ENCODE peak calls at places on chromosomes 11 and 22, in ten cellular contexts. D, O, F, R, T, Y, S, J, B and E are unnamed samples.
A peak's percentile ranks its signal among the peaks of the same experiment; 100 is the strongest.

GRCh38 chr11:77080643-77081210 is 14.0 kb downstream of the CAPN5 start:
- DNase-seq in B (no peak), T (no peak), O (peak; percentile 28), Y (no peak), J (peak; percentile 33), S (no peak), F (peak; percentile 51), D (no peak), R (peak; percentile 35), E (no peak)

GRCh38 chr22:32854351-32854804 is 52.9 kb downstream of the TIMP3 start:
- DNase-seq in S (no peak), D (no peak), F (no peak), Y (no peak), T (no peak), O (no peak), J (peak; percentile 33), R (no peak), B (no peak), E (no peak)

GRCh38 chr11:14891143-14892035 is 642 bp downstream of the CYP2R1 start:
- DNase-seq in R (peak; percentile 71), D (peak; percentile 93), T (peak; percentile 65), S (peak; percentile 91), B (peak; percentile 91), O (peak; percentile 95), F (peak; percentile 82), Y (peak; percentile 89), J (peak; percentile 87), E (peak; percentile 83)

GRCh38 chr11:120704256-120704750 is 192.8 kb downstream of the GRIK4 start:
- DNase-seq in R (no peak), D (no peak), T (no peak), Y (no peak), J (no peak), S (no peak), B (no peak), F (no peak), O (no peak), E (no peak)

GRCh38 chr11:66855574-66856495 is 1.0 kb upstream of the LRFN4 start:
- DNase-seq in J (peak; percentile 82), S (peak; percentile 90), F (peak; percentile 84), B (peak; percentile 85), R (peak; percentile 76), D (peak; percentile 91), Y (peak; percentile 96), T (peak; percentile 82), O (peak; percentile 98), E (peak; percentile 100)

GRCh38 chr11:71474771-71475483 is 21.9 kb downstream of the NADSYN1 start:
- DNase-seq in S (no peak), B (no peak), Y (peak; percentile 80), D (no peak), R (no peak), O (peak; percentile 56), J (no peak), F (no peak), T (no peak), E (no peak)

GRCh38 chr11:33624082-33624481 is 76.5 kb downstream of the C11orf91 start:
- DNase-seq in B (no peak), T (no peak), J (no peak), O (no peak), Y (no peak), F (no peak), S (no peak), R (no peak), D (no peak), E (no peak)

GRCh38 chr11:82191690-82192089 is 542.0 kb downstream of the FAM181B start:
- DNase-seq in S (peak; percentile 72), J (no peak), T (no peak), F (no peak), Y (no peak), B (no peak), D (no peak), R (no peak), O (peak; percentile 29), E (no peak)

GRCh38 chr11:65351511-65351910 is 3.0 kb upstream of the TIGD3 start:
- DNase-seq in D (no peak), O (peak; percentile 1), S (no peak), R (no peak), T (no peak), Y (no peak), J (no peak), F (no peak), B (no peak), E (no peak)

GRCh38 chr11:110982214-110982613 is 263.3 kb upstream of the POU2AF2 start:
- DNase-seq in S (no peak), F (no peak), D (no peak), B (no peak), R (no peak), T (no peak), J (no peak), O (no peak), Y (no peak), E (no peak)

GRCh38 chr22:20885017-20885556 is 26.3 kb downstream of the SNAP29 start:
- DNase-seq in O (no peak), R (no peak), S (no peak), F (no peak), J (no peak), B (no peak), D (no peak), Y (no peak), T (no peak), E (no peak)

GRCh38 chr11:130141561-130142341 is 17.8 kb upstream of the ST14 start:
- DNase-seq in O (no peak), R (no peak), B (no peak), T (no peak), Y (no peak), D (no peak), F (peak; percentile 35), S (no peak), J (peak; percentile 86), E (no peak)

GRCh38 chr22:43477966-43478365 is 66.2 kb downstream of the MPPED1 start:
- DNase-seq in F (no peak), S (no peak), R (no peak), Y (no peak), D (no peak), B (no peak), J (no peak), O (peak; percentile 41), T (no peak), E (no peak)

GRCh38 chr22:43475549-43476076 is 63.8 kb downstream of the MPPED1 start:
- DNase-seq in Y (no peak), D (no peak), S (no peak), B (no peak), F (no peak), R (no peak), J (no peak), O (no peak), T (no peak), E (no peak)

GRCh38 chr22:43476751-43477150 is 64.9 kb downstream of the MPPED1 start:
- DNase-seq in R (no peak), B (no peak), F (no peak), D (no peak), J (no peak), S (no peak), Y (no peak), T (no peak), O (peak; percentile 39), E (no peak)

GRCh38 chr22:43477151-43477725 is 65.4 kb downstream of the MPPED1 start:
- DNase-seq in R (no peak), O (peak; percentile 47), B (no peak), D (no peak), J (no peak), F (no peak), Y (peak; percentile 57), S (no peak), T (no peak), E (no peak)

GRCh38 chr22:43476341-43476740 is 64.5 kb downstream of the MPPED1 start:
- DNase-seq in Y (no peak), B (no peak), D (no peak), S (peak; percentile 58), J (no peak), F (no peak), R (no peak), T (no peak), O (peak; percentile 32), E (no peak)
- TF ChIP-seq CTCF in Y (no peak), B (no peak), D (no peak), S (peak; percentile 30), J (no peak), F (no peak), R (no peak), T (no peak), O (no peak), E (no peak)

GRCh38 chr22:17888855-17889254 is 114.6 kb upstream of the BID start:
- DNase-seq in S (no peak), B (peak; percentile 23), F (peak; percentile 47), O (no peak), J (no peak), Y (no peak), D (peak; percentile 14), T (no peak), R (peak; percentile 16), E (no peak)
- TF ChIP-seq CTCF in S (no peak), B (peak; percentile 50), F (peak; percentile 41), O (no peak), J (peak; percentile 27), Y (peak; percentile 71), D (no peak), T (peak; percentile 25), R (peak; percentile 78), E (no peak)

DNA sequence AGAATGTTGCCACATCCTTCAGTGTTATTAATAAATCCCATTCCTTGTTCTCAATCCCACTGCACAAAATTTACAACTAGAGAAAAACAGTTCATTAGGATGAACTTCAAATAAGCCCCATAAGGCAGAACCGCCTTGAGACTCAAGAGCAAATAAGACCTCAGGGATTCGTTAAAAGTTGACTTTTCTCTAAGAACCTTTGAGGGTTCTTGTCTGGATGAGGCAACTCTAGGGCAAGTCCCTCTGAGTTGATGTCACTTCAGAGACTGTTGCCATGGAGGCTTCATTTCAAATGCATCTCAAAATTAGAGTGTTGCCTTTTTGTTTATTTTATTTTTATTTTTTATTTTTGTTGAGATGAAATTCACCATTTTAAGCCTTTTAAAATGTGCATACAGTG is 19.8 kb upstream of the PANX3 start:
- DNase-seq in S (no peak), O (no peak), R (no peak), J (no peak), Y (no peak), F (no peak), T (no peak), D (no peak), B (no peak), E (no peak)
- TF ChIP-seq CTCF in S (no peak), O (no peak), R (no peak), J (no peak), Y (no peak), F (no peak), T (no peak), D (no peak), B (no peak), E (no peak)

DNA sequence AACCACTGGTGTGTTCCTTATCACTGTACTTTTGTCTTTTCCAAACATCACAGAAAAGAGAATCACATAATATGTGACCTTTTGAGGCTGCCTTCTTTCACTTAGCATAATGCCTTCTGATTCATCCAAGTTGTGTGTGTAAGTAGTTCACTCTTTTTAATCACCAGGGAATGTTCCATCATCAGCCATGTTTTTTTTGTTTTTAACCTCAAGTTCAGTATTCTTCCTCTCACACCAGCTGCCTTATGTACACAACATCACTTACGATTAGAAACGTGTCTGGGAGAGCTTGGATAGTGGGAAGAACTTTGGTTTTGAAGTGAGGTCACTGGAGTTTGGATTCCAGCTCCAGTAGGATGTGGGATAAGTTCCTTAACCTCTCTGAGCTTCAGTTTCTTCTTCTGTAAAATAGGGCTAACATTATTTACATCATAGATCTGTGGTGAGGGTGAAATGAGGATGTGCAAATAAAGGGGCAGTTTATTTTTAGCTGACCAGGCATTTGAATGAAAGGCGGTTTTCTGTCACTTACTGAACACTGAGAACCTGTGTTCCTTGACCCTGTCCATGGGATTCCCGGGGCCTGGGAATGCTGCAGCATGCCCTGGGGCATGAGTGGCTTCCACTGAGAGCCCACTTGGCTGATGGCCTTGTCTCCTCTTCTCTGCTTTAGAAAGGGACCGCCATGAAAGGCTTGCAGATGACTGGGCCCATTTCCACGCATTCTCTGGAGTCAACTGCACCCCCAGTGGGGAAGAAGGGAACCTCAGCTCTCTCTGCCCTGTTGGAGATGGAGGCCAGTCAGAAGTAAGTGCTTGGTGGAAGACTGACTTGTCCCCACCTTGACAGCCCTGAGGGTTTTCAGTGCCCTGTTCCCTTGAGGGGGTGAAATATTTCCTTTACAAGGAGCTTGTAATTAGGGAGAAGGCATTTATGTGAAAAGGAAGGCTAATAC is 92.6 kb downstream of the DEPDC5 start:
- DNase-seq in R (peak; percentile 68), O (no peak), S (no peak), F (peak; percentile 96), Y (no peak), D (peak; percentile 17), T (no peak), B (no peak), J (peak; percentile 57), E (peak; percentile 34)
- TF ChIP-seq CTCF in R (peak; percentile 74), O (no peak), S (peak; percentile 28), F (peak; percentile 21), Y (peak; percentile 49), D (peak; percentile 29), T (peak; percentile 10), B (peak; percentile 33), J (peak; percentile 29), E (no peak)